ENCODE peak calls at places on chromosomes 1 and 21, in eight cellular contexts. W is lower lobe of right lung; O is nephron progenitor cell; H is activated T-helper 9 cell treated with anti-CD3 and anti-CD28 coated beads, Interleukin-2, amount 50 U/mL, for 16 hours; D is RCC 7860; B is cardiac fibroblast; J is NCI-H1105; F is HuH-7. G is an unnamed sample.

GRCh38 chr1:224565186-224565585 is 50.9 kb upstream of the CNIH3 start:
- DNase-seq in W (peak), O (no peak), H (no peak), D (peak), B (peak), J (no peak), F (no peak), G (no peak)

GRCh38 chr1:24908591-24909259 is 21.4 kb downstream of the RUNX3 start:
- DNase-seq in W (peak), O (no peak), H (no peak), D (no peak), B (no peak), J (no peak), F (no peak), G (no peak)

GRCh38 chr1:24695202-24695974 is 49.9 kb upstream of the CLIC4 start:
- DNase-seq in W (peak), O (no peak), H (no peak), D (no peak), B (no peak), J (no peak), F (no peak), G (no peak)

GRCh38 chr1:33157131-33157530 is 24.7 kb downstream of the TRIM62 start:
- DNase-seq in W (no peak), O (no peak), H (no peak), D (no peak), B (no peak), J (no peak), F (no peak), G (no peak)

GRCh38 chr1:54118704-54119103 is 34.1 kb downstream of the CDCP2 start:
- DNase-seq in W (no peak), O (no peak), H (no peak), D (peak), B (peak), J (no peak), F (no peak), G (no peak)

GRCh38 chr21:45859041-45859761 is 122.4 kb upstream of the COL6A1 start:
- DNase-seq in W (no peak), O (no peak), H (no peak), D (no peak), B (no peak), J (no peak), F (no peak), G (no peak)

GRCh38 chr1:224640018-224640417 is 23.9 kb downstream of the CNIH3 start:
- DNase-seq in W (no peak), O (no peak), H (no peak), D (no peak), B (no peak), J (no peak), F (no peak), G (no peak)

GRCh38 chr1:62493656-62494055 is 56.8 kb downstream of the USP1 start:
- DNase-seq in W (no peak), O (no peak), H (no peak), D (no peak), B (peak), J (no peak), F (no peak), G (no peak)

GRCh38 chr1:2598329-2598931 is 11.9 kb downstream of the PRXL2B start:
- DNase-seq in W (no peak), O (no peak), H (no peak), D (no peak), B (no peak), J (no peak), F (no peak), G (no peak)

GRCh38 chr1:161187311-161187710 is 10.0 kb upstream of the B4GALT3 start:
- DNase-seq in W (no peak), O (no peak), H (no peak), D (no peak), B (peak), J (no peak), F (no peak), G (no peak)

GRCh38 chr1:91689586-91690481 is 189.2 kb downstream of the CDC7 start:
- DNase-seq in W (no peak), O (no peak), H (no peak), D (no peak), B (peak), J (no peak), F (no peak), G (no peak)

GRCh38 chr1:245091818-245092637 is 62.8 kb upstream of the KIF26B start:
- DNase-seq in W (peak), O (no peak), H (no peak), D (peak), B (peak), J (no peak), F (no peak), G (no peak)